ENCODE peak calls at places on chromosomes 11 and 22, in eight cellular contexts. L, M, C, X, N, R, A and K are unnamed samples.

GRCh38 chr11:11607772-11608171 is 14.0 kb downstream of the GALNT18 start:
- DNase-seq in L (no peak), M (no peak), C (no peak), X (no peak), N (no peak), R (no peak), A (no peak), K (no peak)

GRCh38 chr22:29635734-29636357 is 32.4 kb downstream of the NF2 start:
- DNase-seq in L (no peak), M (peak), C (peak), X (peak), N (no peak), R (no peak), A (no peak), K (no peak)

GRCh38 chr11:61152816-61153592 is 8.2 kb downstream of the VPS37C start:
- DNase-seq in L (no peak), M (peak), C (no peak), X (no peak), N (no peak), R (no peak), A (no peak), K (no peak)

GRCh38 chr11:134854391-134854991 is 442.4 kb upstream of the B3GAT1 start:
- DNase-seq in L (no peak), M (no peak), C (no peak), X (no peak), N (no peak), R (no peak), A (no peak), K (no peak)

GRCh38 chr11:117145393-117145761 is 1.3 kb downstream of the PAFAH1B2 start:
- DNase-seq in L (no peak), M (peak), C (peak), X (peak), N (no peak), R (peak), A (no peak), K (no peak)

GRCh38 chr11:58829736-58830135 is 14.8 kb downstream of the GLYATL2 start:
- DNase-seq in L (no peak), M (peak), C (no peak), X (no peak), N (no peak), R (no peak), A (no peak), K (no peak)

GRCh38 chr22:22552630-22553029 is 6.4 kb downstream of the PRAME start:
- DNase-seq in L (no peak), M (no peak), C (peak), X (peak), N (no peak), R (no peak), A (no peak), K (no peak)

GRCh38 chr11:1949302-1949701 is 2.2 kb downstream of the MRPL23 start:
- DNase-seq in L (no peak), M (no peak), C (no peak), X (no peak), N (no peak), R (no peak), A (no peak), K (no peak)

GRCh38 chr11:63866211-63866610 is 27.3 kb downstream of the MARK2 start:
- DNase-seq in L (peak), M (peak), C (no peak), X (peak), N (peak), R (peak), A (peak), K (no peak)

GRCh38 chr22:41110968-41111367 is 18.6 kb downstream of the EP300 start:
- DNase-seq in L (no peak), M (no peak), C (no peak), X (no peak), N (no peak), R (no peak), A (no peak), K (no peak)

GRCh38 chr22:48705917-48706605 is 1121.6 kb downstream of the BRD1 start:
- DNase-seq in L (no peak), M (no peak), C (no peak), X (no peak), N (no peak), R (no peak), A (peak), K (peak)

GRCh38 chr11:70808686-70809375 is 410.5 kb downstream of the CTTN start:
- DNase-seq in L (no peak), M (no peak), C (no peak), X (no peak), N (no peak), R (no peak), A (no peak), K (no peak)

GRCh38 chr11:110367571-110367970 is 62.2 kb upstream of the FDX1 start:
- DNase-seq in L (no peak), M (peak), C (no peak), X (peak), N (no peak), R (no peak), A (no peak), K (no peak)
- H3K4me3 ChIP-seq in L (no peak), M (no peak), C (no peak), X (no peak), N (no peak), R (no peak), A (no peak), K (no peak)

GRCh38 chr22:26737262-26737661 is 79.9 kb downstream of the MIAT start:
- DNase-seq in L (no peak), M (no peak), C (no peak), X (no peak), N (no peak), R (no peak), A (no peak), K (no peak)
- TF ChIP-seq CTCF in L (no peak), M (no peak), C (no peak), X (no peak), N (no peak), R (no peak), A (no peak), K (no peak)

DNA sequence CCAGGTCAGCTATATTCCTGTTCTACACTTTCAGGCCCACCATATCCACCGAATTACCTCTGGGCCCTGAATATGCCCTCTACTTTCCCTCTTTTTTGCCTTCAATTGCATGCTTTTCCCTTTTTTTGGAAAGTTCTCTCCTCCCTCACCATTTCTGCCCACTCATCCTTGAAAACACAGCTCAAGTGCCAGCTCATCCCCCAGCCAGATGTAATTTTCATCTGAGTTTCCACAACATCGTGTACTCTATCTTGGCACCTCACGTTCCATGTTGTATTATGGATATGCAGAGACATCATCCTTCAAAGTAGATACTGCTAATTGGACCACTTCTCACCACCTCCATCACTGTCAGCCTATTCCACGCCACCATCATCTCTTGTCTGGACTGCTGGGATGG is 129.8 kb upstream of the HSD17B12 start:
- DNase-seq in L (no peak), M (no peak), C (no peak), X (no peak), N (no peak), R (no peak), A (no peak), K (no peak)
- H3K27ac ChIP-seq in L (no peak), M (no peak), C (no peak), X (no peak), N (no peak), R (no peak), A (no peak), K (no peak)

GRCh38 chr11:46351606-46352005 is 4.3 kb downstream of the DGKZ start:
- DNase-seq in L (no peak), M (no peak), C (no peak), X (no peak), N (peak), R (no peak), A (no peak), K (no peak)
- H3K4me3 ChIP-seq in L (no peak), M (no peak), C (no peak), X (no peak), N (no peak), R (no peak), A (peak), K (no peak)

DNA sequence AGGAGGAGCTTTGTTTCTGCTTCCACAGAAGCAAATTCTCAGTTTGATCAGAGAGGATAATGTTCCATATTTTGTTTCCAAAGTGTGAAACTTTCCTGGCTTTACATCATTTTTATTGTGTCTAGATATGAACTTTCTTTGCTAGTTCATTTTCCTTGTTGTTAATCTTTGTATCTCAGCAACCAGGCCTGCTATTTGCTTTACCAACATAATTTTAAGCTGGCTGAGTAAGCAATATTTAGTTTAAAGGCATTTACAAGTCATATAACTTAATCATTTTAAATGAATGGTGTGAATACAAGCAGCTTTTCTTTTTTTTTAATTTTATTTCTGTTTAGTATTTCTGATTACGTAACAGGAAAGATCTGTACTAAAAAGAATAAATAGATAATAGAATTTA is 15.2 kb downstream of the NUCB2 start:
- DNase-seq in L (no peak), M (no peak), C (no peak), X (no peak), N (no peak), R (no peak), A (no peak), K (no peak)
- TF ChIP-seq CTCF in L (no peak), M (no peak), C (no peak), X (no peak), N (no peak), R (no peak), A (no peak), K (no peak)

DNA sequence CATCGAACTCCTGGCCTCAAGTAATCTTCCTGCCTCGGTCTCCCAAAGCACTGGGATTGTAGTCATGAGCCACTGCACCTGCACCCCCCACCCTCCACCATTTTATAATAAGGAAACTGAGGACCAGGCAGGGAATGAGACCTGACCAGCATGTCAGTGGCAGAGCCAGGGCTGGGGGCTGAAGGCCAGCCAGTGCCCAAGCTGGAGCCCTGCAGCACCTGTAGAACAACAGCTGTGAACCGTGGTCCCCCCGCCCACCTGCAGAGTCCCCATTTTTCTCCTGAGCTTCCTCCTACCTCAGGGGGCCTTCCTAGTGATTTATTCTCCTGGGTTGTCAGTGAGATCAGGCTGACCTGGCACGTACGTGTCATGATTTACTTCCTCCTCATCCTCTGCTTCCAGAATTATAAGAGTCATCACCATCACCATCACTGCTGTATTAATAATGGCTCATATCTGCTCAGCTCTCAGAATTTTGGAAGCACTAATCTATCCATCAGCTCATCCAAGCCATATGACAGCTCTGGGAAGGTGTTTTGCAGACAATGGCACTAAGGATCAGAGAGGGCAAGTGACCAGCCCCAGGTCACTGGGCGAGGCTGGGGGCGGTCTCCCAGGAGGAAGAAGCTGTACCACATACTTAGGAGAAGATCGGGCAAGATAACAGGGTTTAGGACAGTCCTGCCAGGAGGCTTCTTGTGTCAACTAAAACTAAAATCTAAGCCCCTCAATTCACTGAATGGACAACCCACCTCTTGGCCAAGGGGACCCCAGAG is 5.5 kb upstream of the SLCO2B1 start:
- DNase-seq in L (no peak), M (no peak), C (no peak), X (no peak), N (no peak), R (no peak), A (no peak), K (no peak)
- H3K27ac ChIP-seq in L (no peak), M (no peak), C (no peak), X (no peak), N (no peak), R (no peak), A (no peak), K (no peak)

DNA sequence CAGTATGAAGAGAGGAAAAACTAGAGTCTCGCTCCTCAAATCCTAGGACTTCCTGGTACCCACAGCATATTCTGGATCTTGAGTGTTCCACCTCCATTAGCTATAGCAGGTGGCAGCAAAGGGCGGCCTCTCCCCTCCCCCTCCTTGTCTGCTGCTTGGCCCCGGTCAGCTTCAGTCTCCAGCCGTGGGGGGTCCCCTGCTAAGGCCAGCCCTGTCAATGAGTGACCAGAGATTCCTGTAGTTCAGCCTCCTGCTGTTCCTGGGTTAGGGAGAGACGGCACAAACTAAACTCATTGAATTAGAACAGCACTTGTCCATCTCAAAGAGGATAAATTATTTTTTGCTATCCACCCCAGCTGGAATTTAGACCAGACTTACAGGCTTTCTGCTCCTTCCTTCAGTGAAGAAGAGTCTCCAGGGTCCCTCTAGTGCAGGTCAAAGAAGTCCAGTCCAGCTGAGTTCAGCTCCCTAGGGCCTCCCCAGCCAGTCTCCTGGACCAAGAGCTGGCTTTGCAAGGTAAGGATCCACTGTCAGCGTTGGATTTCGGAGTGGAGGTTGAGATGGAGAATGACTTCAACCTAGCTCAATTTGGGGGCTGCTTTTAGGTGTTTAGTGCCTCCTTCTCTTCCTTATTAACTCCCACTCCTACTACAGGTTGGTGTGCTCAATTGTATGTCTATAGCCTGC is 1.1 kb upstream of the PHLDB1 start:
- DNase-seq in L (peak), M (no peak), C (peak), X (no peak), N (peak), R (no peak), A (peak), K (peak)
- H3K4me3 ChIP-seq in L (peak), M (peak), C (no peak), X (no peak), N (no peak), R (no peak), A (peak), K (peak)

GRCh38 chr22:38843201-38843715 is 570 bp downstream of the NPTXR start:
- DNase-seq in L (no peak), M (peak), C (peak), X (no peak), N (peak), R (peak), A (peak), K (peak)
- TF ChIP-seq CTCF in L (peak), M (peak), C (peak), X (no peak), N (no peak), R (peak), A (peak), K (peak)

DNA sequence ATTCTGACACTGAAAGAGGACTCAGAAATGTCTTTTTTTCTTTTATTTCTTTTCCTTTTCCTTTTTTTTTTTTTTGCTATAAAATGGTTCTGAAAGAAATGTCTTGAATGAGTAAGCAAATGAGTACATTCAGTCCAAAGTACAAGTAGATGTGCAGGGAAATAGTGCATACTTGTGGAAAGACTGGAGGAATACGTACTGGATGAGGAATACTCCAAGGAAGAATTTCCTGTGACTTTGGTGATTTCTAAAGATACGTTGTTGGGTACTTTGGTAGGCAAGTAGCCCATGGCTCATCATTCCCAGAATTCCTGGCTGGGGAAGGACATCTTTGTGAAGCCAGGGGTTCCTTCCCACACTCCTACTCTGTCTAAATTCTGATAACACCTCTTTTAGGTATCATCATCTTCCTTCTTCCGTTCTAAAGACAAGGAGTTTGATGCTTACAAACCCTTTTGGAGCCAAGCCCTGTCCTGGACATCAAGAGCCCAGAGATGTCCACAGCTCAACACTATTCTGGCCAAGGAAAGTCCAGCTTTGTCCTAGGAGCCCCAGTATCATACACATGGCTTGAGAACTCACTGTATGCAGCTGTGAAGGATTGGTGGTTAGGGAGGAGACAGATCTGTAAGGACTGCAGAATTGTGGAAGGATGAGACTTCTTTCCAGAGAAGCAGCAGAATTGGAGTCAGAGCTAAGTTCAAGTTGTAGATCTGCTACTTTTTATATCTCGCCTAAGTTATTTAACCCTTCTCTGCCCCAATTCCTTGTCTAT is 4.8 kb upstream of the NUP98 start:
- DNase-seq in L (no peak), M (no peak), C (no peak), X (no peak), N (no peak), R (no peak), A (no peak), K (no peak)
- H3K27ac ChIP-seq in L (no peak), M (no peak), C (no peak), X (no peak), N (no peak), R (no peak), A (no peak), K (no peak)

DNA sequence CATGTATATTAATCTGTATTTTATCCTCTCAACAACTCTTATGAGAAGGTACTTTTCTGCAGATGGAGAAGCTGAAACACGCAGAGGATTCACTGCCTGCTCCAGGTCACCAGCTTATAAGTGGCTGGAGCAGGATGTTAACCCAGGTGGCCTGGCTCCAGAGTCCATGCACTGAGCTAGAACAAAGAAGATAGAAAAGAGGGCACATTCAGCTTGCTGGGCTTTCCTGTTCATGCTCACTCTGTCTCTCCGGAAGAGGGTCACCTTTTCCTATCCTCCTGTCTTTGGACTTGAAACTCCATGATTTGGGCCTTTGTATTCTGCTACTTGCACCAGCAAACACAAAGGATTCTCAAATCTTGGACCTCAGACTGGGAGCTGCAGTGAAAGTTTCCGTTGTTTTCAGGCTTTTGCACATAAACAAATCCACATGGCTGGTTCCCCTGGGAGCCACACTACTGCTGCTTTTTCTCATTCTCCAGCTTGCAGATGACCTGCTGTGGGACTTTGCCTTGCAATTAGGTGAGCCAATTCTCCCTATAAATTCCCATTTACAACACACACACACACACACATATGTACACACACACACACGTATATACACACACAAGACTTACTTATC is 117.3 kb upstream of the GRK3 start:
- DNase-seq in L (no peak), M (no peak), C (no peak), X (peak), N (no peak), R (no peak), A (no peak), K (no peak)
- H3K4me3 ChIP-seq in L (no peak), M (no peak), C (no peak), X (peak), N (no peak), R (no peak), A (no peak), K (no peak)